ENCODE peak calls at places on chromosomes 5 and 9, in four cellular contexts. P is heart left ventricle, M is WTC11, A is IMR-90. C is an unnamed sample.

GRCh38 chr9:114072181-114073140 is 5.6 kb downstream of the AMBP start:
- DNase-seq in P (peak; percentile 66), M (no peak), A (peak; percentile 9), C (no peak)

GRCh38 chr5:55231476-55232193 is 1.8 kb downstream of the CCNO start:
- DNase-seq in P (no peak), M (peak; percentile 24), A (no peak), C (peak; percentile 55)

GRCh38 chr9:136421791-136422190 is 11.3 kb downstream of the PMPCA start:
- DNase-seq in M (no peak), P (no peak), A (no peak), C (no peak)

GRCh38 chr5:95563367-95563766 is 8.5 kb downstream of the ARSK start:
- DNase-seq in M (no peak), P (no peak), A (no peak), C (no peak)

GRCh38 chr5:52800394-52801213 is 12.9 kb downstream of the ITGA1 start:
- DNase-seq in M (peak; percentile 53), A (peak; percentile 82), P (peak; percentile 82), C (peak; percentile 47)

GRCh38 chr5:142012792-142013388 is at the start of gene GNPDA1:
- DNase-seq in A (peak; percentile 72), M (peak; percentile 52), P (peak; percentile 85), C (peak; percentile 83)

GRCh38 chr5:62578540-62578939 is at the start of gene LRRC70:
- DNase-seq in A (peak; percentile 64), P (no peak), M (no peak), C (no peak)

GRCh38 chr9:121577201-121577600 is 74.2 kb upstream of the DAB2IP start:
- DNase-seq in A (no peak), P (no peak), M (no peak), C (no peak)

GRCh38 chr9:136763649-136764035 is 676 bp downstream of the LCN15 start:
- DNase-seq in M (no peak), A (no peak), P (no peak), C (peak; percentile 18)

GRCh38 chr5:141657937-141658545 is 6.8 kb upstream of the FCHSD1 start:
- DNase-seq in A (peak; percentile 98), M (no peak), P (no peak), C (no peak)

GRCh38 chr9:98228392-98229089 is 26.9 kb downstream of the TBC1D2 start:
- DNase-seq in P (no peak), M (no peak), A (no peak), C (no peak)

GRCh38 chr5:152568101-152568500 is 163.0 kb upstream of the NMUR2 start:
- DNase-seq in P (no peak), A (no peak), M (no peak), C (no peak)

GRCh38 chr5:135435467-135436330 is 11.4 kb downstream of the DCANP1 start:
- DNase-seq in P (no peak), M (no peak), A (no peak), C (no peak)

GRCh38 chr5:58185397-58186195 is 274.3 kb downstream of the PLK2 start:
- DNase-seq in A (peak; percentile 28), M (no peak), P (no peak), C (no peak)

GRCh38 chr5:79512692-79513518 is 1.0 kb downstream of the HOMER1 start:
- DNase-seq in P (no peak), A (peak; percentile 27), M (no peak), C (no peak)

GRCh38 chr5:58135571-58136335 is 324.1 kb downstream of the PLK2 start:
- DNase-seq in A (peak; percentile 83), P (no peak), M (no peak), C (no peak)

GRCh38 chr5:139794067-139794846 is 1.4 kb upstream of the PSD2 start:
- DNase-seq in P (no peak), A (no peak), M (no peak), C (no peak)

GRCh38 chr9:19939890-19940289 is 151.1 kb upstream of the SLC24A2 start:
- DNase-seq in A (no peak), M (no peak), P (no peak), C (no peak)

GRCh38 chr5:178320281-178320855 is 87.8 kb upstream of the PHYKPL start:
- DNase-seq in M (no peak), P (no peak), A (no peak), C (no peak)

GRCh38 chr9:97982191-97982718 is 886 bp upstream of the ANP32B start:
- DNase-seq in P (no peak), M (peak; percentile 45), A (no peak), C (no peak)

GRCh38 chr5:38557309-38557710 is 864 bp upstream of the LIFR start:
- DNase-seq in A (no peak), P (peak; percentile 30), M (no peak), C (no peak)

GRCh38 chr9:71691036-71691435 is 77.3 kb downstream of the CEMIP2 start:
- DNase-seq in M (no peak), P (no peak), A (no peak), C (no peak)

GRCh38 chr9:81673310-81673709 is 16.0 kb downstream of the TLE1 start:
- DNase-seq in M (peak; percentile 58), A (no peak), P (no peak), C (no peak)

GRCh38 chr9:26172301-26172700 is 494.1 kb upstream of the TUSC1 start:
- DNase-seq in M (no peak), A (no peak), P (no peak), C (no peak)

GRCh38 chr5:116313366-116313765 is 228.5 kb downstream of the COMMD10 start:
- DNase-seq in A (no peak), P (no peak), M (no peak), C (no peak)

GRCh38 chr5:154841273-154841661 is 9.1 kb downstream of the FAXDC2 start:
- DNase-seq in P (no peak), M (no peak), A (no peak), C (no peak)

GRCh38 chr5:153400931-153401330 is 89.5 kb upstream of the GRIA1 start:
- DNase-seq in A (no peak), P (no peak), M (no peak), C (peak; percentile 17)

GRCh38 chr9:95341262-95342011 is 23.9 kb upstream of the FANCC start:
- DNase-seq in M (peak; percentile 25), A (peak; percentile 37), P (no peak), C (no peak)
- TF ChIP-seq CTCF in M (no peak), A (peak; percentile 33), P (peak; percentile 22), C (no peak)

GRCh38 chr5:19928556-19929421 is 59.2 kb downstream of the CDH18 start:
- DNase-seq in A (peak; percentile 92), P (no peak), M (no peak), C (no peak)

GRCh38 chr5:19923742-19924141 is 64.3 kb downstream of the CDH18 start:
- DNase-seq in P (no peak), M (no peak), A (peak; percentile 6), C (no peak)

GRCh38 chr5:19927919-19928318 is 60.1 kb downstream of the CDH18 start:
- DNase-seq in A (peak; percentile 61), M (peak; percentile 52), P (no peak), C (no peak)

DNA sequence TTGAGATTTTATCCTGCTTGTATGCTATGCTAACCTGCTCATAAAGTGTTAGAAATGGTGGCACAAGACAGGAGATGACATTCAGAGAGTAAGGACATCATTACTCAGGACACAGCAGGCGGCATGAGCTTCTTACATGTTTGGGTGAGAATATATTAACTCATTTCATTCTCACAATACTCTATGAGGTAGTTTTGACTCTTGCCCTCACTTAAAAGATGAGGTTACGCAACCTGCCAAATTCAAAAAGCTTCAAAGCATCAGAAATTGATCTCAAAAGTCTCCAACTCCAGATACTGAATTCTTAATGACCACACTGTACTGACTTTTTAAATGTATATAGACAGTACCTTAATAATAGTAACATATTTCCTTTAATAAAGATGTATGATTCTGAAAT is 60.8 kb downstream of the CDH18 start:
- DNase-seq in A (no peak), M (no peak), P (no peak), C (no peak)
- TF ChIP-seq CTCF in A (no peak), M (no peak), P (no peak), C (no peak)

DNA sequence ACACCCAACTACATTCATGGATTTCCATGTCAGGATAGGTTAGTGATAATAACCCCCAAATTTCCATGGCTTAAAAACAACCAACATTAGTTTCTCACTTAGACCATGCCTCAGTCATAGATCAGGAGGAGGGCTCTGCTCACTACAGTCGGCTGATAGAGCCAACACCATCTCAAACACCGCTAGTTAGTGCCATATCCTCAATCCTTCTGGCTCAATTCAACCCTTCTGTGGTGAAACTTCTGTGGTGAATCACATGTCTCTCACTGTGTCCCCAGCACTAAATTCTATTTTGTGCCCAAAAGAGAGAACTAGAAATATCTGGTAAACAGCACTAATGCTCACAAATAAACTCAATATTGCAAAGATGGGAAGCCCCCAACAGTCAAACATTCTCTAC is 21.1 kb downstream of the ECPAS start:
- DNase-seq in A (no peak), M (no peak), P (no peak), C (no peak)
- TF ChIP-seq CTCF in A (no peak), M (no peak), P (no peak), C (no peak)

DNA sequence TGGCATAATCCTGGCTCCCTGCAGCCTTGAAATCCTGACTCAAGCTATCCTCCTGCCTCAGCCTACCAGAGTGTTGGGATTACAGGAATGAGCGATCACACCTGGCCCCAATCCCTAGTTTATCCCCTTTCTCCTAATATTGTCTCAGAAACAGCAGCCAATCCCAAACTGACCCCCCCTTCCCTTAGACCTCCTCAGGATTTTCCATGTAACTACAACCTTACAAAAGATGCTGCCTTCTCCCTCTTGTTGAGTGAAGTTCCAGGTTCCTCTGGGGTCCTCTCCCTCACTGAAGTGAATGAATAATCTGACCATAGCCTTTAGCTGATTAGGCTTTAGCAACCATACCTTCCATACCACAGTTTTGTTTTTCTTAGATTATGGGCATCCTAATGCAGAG is 25.9 kb upstream of the MSANTD3 start:
- DNase-seq in A (no peak), M (no peak), P (no peak), C (no peak)
- TF ChIP-seq CTCF in A (no peak), M (no peak), P (no peak), C (no peak)

DNA sequence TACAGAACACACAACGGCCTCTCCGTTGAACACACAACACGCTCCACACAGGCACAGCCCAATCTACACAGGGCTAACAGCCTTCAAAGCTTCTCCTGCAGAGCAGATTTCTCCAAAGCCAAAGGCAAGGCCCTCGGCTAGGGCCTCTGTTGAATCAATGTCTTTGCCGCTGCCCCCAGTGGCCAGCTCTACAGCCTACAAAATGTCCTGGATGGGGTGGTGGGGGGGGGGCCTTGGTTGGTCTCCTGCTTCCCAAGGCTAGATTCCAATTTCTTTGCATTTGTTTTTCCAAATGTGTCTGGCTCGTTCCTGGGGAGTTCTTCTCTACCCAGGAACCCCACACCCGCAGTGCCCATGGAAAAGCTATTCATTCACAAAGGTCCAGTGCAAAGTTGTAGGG is 167.2 kb downstream of the PAX5 start:
- DNase-seq in A (no peak), M (no peak), P (no peak), C (no peak)
- TF ChIP-seq CTCF in A (no peak), M (peak; percentile 12), P (no peak), C (peak; percentile 34)

GRCh38 chr5:108094808-108095207 is 287.1 kb downstream of the FBXL17 start:
- DNase-seq in P (no peak), M (no peak), A (no peak), C (no peak)

DNA sequence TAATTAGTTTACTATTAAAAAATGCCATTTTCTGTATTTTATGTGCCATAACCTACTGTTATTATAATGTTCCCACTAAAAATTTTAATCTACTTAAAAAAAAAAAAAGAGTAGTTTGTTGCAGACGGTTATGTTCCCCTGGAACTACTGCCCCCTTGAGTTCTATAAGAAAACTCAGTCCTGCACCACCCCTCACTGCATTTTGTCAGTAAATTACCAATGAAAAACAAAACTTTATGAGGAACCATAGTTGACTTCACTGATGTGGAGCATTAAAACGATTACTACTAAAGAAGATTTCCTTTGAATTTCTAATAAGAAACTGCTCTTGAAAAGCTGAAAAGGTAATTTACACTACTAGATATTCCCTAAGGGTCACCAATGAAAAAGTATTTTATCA is 288.7 kb downstream of the FBXL17 start:
- DNase-seq in M (no peak), P (no peak), A (peak; percentile 47), C (no peak)
- TF ChIP-seq CTCF in M (peak; percentile 46), P (peak; percentile 31), A (peak; percentile 54), C (peak; percentile 66)

GRCh38 chr5:98771389-98772109 is 1.9 kb upstream of the RGMB start:
- DNase-seq in A (peak; percentile 95), P (peak; percentile 34), M (peak; percentile 49), C (peak; percentile 45)
- TF ChIP-seq CTCF in A (peak; percentile 93), P (peak; percentile 80), M (peak; percentile 57), C (peak; percentile 81)

C was measured in glutamatergic neuron.